ENCODE peak calls at places on chromosome 7, in seven cellular contexts. T, U, H, O, J, A and F are unnamed samples.

GRCh38 chr7:115910541-115911164 is 119.9 kb downstream of the TFEC start:
- DNase-seq in T (no peak), U (peak), H (peak), O (no peak), J (no peak), A (no peak), F (no peak)

GRCh38 chr7:39697481-39697880 is 74.1 kb downstream of the RALA start:
- DNase-seq in T (no peak), U (no peak), H (no peak), O (no peak), J (no peak), A (no peak), F (no peak)

GRCh38 chr7:151427705-151428392 is 12.1 kb downstream of the CRYGN start:
- DNase-seq in T (peak), U (no peak), H (no peak), O (peak), J (no peak), A (peak), F (peak)

GRCh38 chr7:97145068-97145467 is 27.6 kb downstream of the SDHAF3 start:
- DNase-seq in T (no peak), U (peak), H (peak), O (no peak), J (no peak), A (no peak), F (no peak)

GRCh38 chr7:21051865-21052264 is 265.2 kb upstream of the SP8 start:
- DNase-seq in T (no peak), U (no peak), H (no peak), O (no peak), J (no peak), A (no peak), F (no peak)

GRCh38 chr7:120961638-120962173 is 11.1 kb downstream of the ING3 start:
- DNase-seq in T (no peak), U (no peak), H (peak), O (no peak), J (no peak), A (no peak), F (no peak)

GRCh38 chr7:41573017-41573416 is 129.9 kb downstream of the INHBA start:
- DNase-seq in T (no peak), U (peak), H (peak), O (no peak), J (no peak), A (no peak), F (no peak)

GRCh38 chr7:618539-619355 is 99.1 kb upstream of the PDGFA start:
- DNase-seq in T (no peak), U (no peak), H (peak), O (no peak), J (no peak), A (no peak), F (no peak)

GRCh38 chr7:65820287-65820950 is 52.5 kb upstream of the VKORC1L1 start:
- DNase-seq in T (no peak), U (no peak), H (no peak), O (no peak), J (no peak), A (no peak), F (no peak)

GRCh38 chr7:2873686-2874551 is 29.8 kb upstream of the GNA12 start:
- DNase-seq in T (no peak), U (peak), H (peak), O (no peak), J (no peak), A (no peak), F (no peak)

GRCh38 chr7:39501358-39501757 is 64.8 kb upstream of the YAE1 start:
- DNase-seq in T (no peak), U (no peak), H (peak), O (no peak), J (no peak), A (no peak), F (no peak)

GRCh38 chr7:95963446-95963990 is 191.2 kb downstream of the DYNC1I1 start:
- DNase-seq in T (no peak), U (no peak), H (no peak), O (no peak), J (no peak), A (no peak), F (no peak)

GRCh38 chr7:141323826-141324225 is 227.4 kb upstream of the AGK start:
- DNase-seq in T (no peak), U (no peak), H (no peak), O (no peak), J (no peak), A (no peak), F (no peak)

GRCh38 chr7:122858310-122858709 is 27.9 kb downstream of the CADPS2 start:
- DNase-seq in T (no peak), U (no peak), H (no peak), O (no peak), J (no peak), A (no peak), F (no peak)

GRCh38 chr7:151310578-151310977 is 31.0 kb upstream of the NUB1 start:
- DNase-seq in T (no peak), U (peak), H (peak), O (no peak), J (no peak), A (no peak), F (no peak)

GRCh38 chr7:157481389-157481788 is 144.6 kb downstream of the DNAJB6 start:
- DNase-seq in T (no peak), U (no peak), H (no peak), O (no peak), J (no peak), A (no peak), F (no peak)

GRCh38 chr7:153941061-153941460 is 111.1 kb upstream of the DPP6 start:
- DNase-seq in T (no peak), U (no peak), H (no peak), O (no peak), J (no peak), A (no peak), F (peak)

GRCh38 chr7:70557281-70557680 is 574.7 kb upstream of the GALNT17 start:
- DNase-seq in T (no peak), U (no peak), H (no peak), O (no peak), J (no peak), A (no peak), F (no peak)

GRCh38 chr7:17706734-17707133 is 233.6 kb downstream of the SNX13 start:
- DNase-seq in T (no peak), U (peak), H (peak), O (no peak), J (no peak), A (peak), F (peak)

GRCh38 chr7:138226001-138226476 is 149.8 kb downstream of the AKR1D1 start:
- DNase-seq in T (no peak), U (peak), H (no peak), O (no peak), J (peak), A (peak), F (peak)

GRCh38 chr7:125661677-125662076 is 732.1 kb upstream of the POT1 start:
- DNase-seq in T (no peak), U (peak), H (no peak), O (no peak), J (no peak), A (no peak), F (no peak)

GRCh38 chr7:127907638-127908040 is 123.6 kb downstream of the LRRC4 start:
- DNase-seq in T (no peak), U (peak), H (peak), O (no peak), J (no peak), A (no peak), F (no peak)

GRCh38 chr7:35839860-35840854 is 39.3 kb downstream of the SEPTIN7 start:
- DNase-seq in T (no peak), U (peak), H (peak), O (no peak), J (no peak), A (no peak), F (no peak)

GRCh38 chr7:13151982-13152381 is 464.5 kb downstream of the ARL4A start:
- DNase-seq in T (no peak), U (no peak), H (no peak), O (no peak), J (no peak), A (no peak), F (no peak)

GRCh38 chr7:5827755-5828154 is 46.3 kb upstream of the RNF216 start:
- DNase-seq in T (no peak), U (peak), H (no peak), O (no peak), J (no peak), A (no peak), F (no peak)

GRCh38 chr7:154888690-154889089 is 114.2 kb downstream of the PAXIP1 start:
- DNase-seq in T (no peak), U (no peak), H (no peak), O (no peak), J (no peak), A (no peak), F (no peak)

GRCh38 chr7:37089972-37090371 is 358.7 kb downstream of the ELMO1 start:
- DNase-seq in T (no peak), U (no peak), H (no peak), O (no peak), J (no peak), A (peak), F (no peak)

GRCh38 chr7:147894271-147894670 is 696.3 kb upstream of the C7orf33 start:
- DNase-seq in T (no peak), U (no peak), H (no peak), O (no peak), J (no peak), A (no peak), F (no peak)

GRCh38 chr7:20223356-20223755 is 6.2 kb upstream of the MACC1 start:
- DNase-seq in T (no peak), U (no peak), H (peak), O (no peak), J (no peak), A (no peak), F (no peak)

GRCh38 chr7:2651847-2652735 is 20.3 kb downstream of the TTYH3 start:
- DNase-seq in T (no peak), U (no peak), H (no peak), O (no peak), J (no peak), A (no peak), F (no peak)

GRCh38 chr7:43295429-43295828 is 183.0 kb downstream of the HECW1 start:
- DNase-seq in T (no peak), U (no peak), H (no peak), O (no peak), J (no peak), A (no peak), F (no peak)

GRCh38 chr7:143073556-143073955 is 21.4 kb downstream of the OR6V1 start:
- DNase-seq in T (no peak), U (no peak), H (no peak), O (no peak), J (no peak), A (no peak), F (no peak)

DNA sequence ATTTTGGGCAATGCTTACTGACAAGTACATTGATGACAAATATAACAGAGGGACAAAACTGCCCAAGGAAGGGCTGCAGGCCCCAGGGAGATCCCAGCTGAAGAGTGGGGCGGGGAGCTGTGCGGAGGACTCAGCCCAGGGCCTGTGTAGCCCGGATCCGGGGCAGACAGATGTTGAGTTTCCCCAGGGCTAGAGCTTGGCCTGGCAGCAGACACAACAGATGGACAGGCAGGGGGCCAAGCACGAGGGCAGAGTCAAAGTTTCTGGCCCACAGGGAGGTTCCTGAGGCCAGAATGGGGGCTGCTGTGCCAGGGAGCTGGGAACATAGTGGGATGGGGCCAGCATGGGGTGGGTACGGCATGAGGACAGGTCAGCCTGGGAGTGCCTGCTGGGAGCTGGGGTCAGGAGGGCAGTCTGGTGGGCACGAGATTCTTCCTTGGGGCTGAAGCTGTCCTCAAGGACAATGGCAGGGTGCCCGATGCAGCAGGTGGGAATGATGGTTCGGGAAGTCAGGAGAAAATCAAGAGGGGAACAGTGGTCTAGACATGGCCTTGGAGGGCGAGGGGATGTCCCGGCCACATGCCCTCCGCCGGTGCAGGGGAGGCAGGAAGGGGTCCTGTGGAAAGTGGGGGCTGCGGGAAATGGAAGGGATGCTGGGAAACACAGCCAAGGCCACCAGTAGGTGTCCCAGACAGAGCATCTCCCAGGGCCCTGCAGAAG is 519.1 kb upstream of the FOXK1 start:
- DNase-seq in T (no peak), U (no peak), H (no peak), O (no peak), J (no peak), A (no peak), F (no peak)
- TF ChIP-seq POLR2A in T (no peak), U (no peak), H (no peak), O (no peak), J (no peak), A (no peak), F (no peak)

DNA sequence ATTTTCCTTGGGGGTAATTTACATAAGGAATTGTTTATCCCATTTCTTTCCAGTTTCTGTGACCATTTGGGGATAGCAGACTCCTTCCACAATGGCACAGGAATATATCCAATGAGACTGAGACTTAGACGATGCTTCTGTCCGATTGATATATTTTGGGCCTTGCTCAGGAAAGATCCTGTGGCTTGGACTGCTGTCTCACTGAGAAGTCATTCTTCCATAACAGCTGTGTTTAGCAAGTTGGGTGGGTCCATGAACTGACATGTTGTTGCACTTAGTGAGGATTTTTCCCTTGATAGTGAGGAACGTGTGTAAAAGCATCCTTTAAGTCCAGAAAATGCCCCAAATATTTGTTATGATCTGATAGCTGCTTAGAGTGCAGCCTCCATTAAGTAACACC is 372.0 kb downstream of the BBS9 start:
- DNase-seq in T (no peak), U (no peak), H (no peak), O (no peak), J (no peak), A (no peak), F (no peak)
- H3K27ac ChIP-seq in T (no peak), U (no peak), H (no peak), O (no peak), J (peak), A (no peak), F (no peak)

GRCh38 chr7:77979219-77979618 is 180.6 kb downstream of the PHTF2 start:
- DNase-seq in T (no peak), U (no peak), H (peak), O (no peak), J (no peak), A (no peak), F (no peak)
- H3K4me3 ChIP-seq in T (no peak), U (no peak), H (no peak), O (no peak), J (no peak), A (no peak), F (no peak)

DNA sequence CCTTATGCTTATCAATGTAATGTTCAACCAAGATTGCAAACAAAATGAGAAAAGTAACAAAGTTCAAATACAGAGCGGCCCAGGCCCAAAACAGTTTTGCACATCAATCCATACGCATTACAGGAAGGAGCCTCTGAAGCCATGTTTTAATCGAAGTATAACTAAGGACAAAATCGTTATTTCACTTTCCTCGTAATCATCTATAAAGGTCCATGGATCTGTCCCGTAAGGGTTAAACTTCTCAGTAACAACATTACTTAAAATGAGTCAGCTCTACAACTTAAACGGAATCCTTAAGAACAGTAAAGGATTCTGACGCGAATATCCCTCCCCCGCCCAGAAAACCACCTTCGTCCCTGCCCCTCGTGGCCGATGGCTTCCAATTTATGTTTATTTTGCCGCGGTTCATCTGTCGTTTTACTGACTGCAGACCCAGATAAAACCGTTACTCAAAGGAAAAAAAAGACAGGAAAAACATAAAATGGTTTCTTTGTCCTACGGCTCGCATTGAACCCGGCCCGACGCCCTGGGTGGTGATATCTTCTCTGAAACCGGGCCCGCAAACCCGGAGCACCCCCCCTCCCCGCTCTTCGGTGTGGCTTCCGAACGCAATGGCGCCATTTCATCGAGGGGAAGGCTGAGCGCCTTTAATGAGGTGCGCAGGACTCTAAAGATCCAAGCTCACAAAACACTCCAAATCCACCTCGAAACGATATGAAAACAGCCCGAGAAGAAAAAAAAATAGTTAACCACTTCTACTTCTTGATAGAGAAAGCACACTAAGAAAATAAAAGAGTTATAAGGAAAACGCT is 1.0 kb downstream of the HNRNPA2B1 start:
- DNase-seq in T (peak), U (peak), H (peak), O (peak), J (peak), A (peak), F (peak)
- TF ChIP-seq POLR2A in T (peak), U (no peak), H (no peak), O (no peak), J (no peak), A (peak), F (no peak)

DNA sequence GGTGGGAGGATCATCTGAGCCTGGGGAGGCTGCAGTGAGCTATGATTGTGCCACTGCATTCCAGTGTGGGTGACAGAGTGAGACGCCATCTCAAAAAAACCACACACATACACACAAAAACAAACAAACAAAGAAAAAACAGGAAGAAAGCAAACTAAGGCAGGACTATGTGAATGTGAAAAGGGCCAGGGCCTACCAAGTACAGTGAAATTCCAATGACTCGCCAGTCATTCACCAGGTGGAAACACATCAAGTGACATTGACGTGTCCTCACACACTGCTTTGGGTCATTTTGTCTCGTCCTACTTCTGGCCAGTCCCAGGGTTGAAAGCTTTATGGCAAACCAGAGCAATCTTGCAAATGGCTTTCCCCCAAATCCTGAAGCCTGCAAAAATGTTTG is 79.9 kb downstream of the HIP1 start:
- DNase-seq in T (no peak), U (no peak), H (no peak), O (no peak), J (no peak), A (no peak), F (no peak)
- H3K27ac ChIP-seq in T (no peak), U (no peak), H (no peak), O (no peak), J (no peak), A (peak), F (no peak)

GRCh38 chr7:73770002-73770859 is at the start of gene CLDN3:
- DNase-seq in T (no peak), U (no peak), H (no peak), O (no peak), J (no peak), A (no peak), F (peak)
- H3K4me3 ChIP-seq in T (peak), U (peak), H (peak), O (peak), J (no peak), A (no peak), F (peak)

GRCh38 chr7:28570113-28570969 is 158.0 kb downstream of the CREB5 start:
- DNase-seq in T (no peak), U (no peak), H (no peak), O (no peak), J (no peak), A (no peak), F (no peak)
- TF ChIP-seq POLR2A in T (no peak), U (no peak), H (no peak), O (no peak), J (no peak), A (no peak), F (no peak)